ENCODE peak calls at places on chromosomes 5 and 9, in six cellular contexts. W is K562, V is fibroblast of pulmonary artery, D is left ventricle myocardium inferior, I is GM12865, A is epithelial cell of esophagus. Z is an unnamed sample.
A peak's percentile ranks its signal among the peaks of the same experiment; 100 is the strongest.

GRCh38 chr5:9483251-9483650 is 62.6 kb downstream of the SEMA5A start:
- DNase-seq in D (no peak), V (no peak), A (no peak), I (no peak), W (no peak), Z (no peak)

GRCh38 chr9:93466416-93467061 is 13.2 kb upstream of the FAM120AOS start:
- DNase-seq in W (no peak), D (no peak), V (no peak), I (no peak), A (no peak), Z (no peak)

GRCh38 chr5:95238560-95239325 is 46.2 kb downstream of the MCTP1 start:
- DNase-seq in I (peak; percentile 15), W (no peak), D (no peak), V (peak; percentile 37), A (peak; percentile 11), Z (no peak)

GRCh38 chr5:122156724-122157325 is 27.5 kb downstream of the ZNF474 start:
- DNase-seq in W (peak; percentile 64), D (no peak), A (peak; percentile 67), I (peak; percentile 9), V (peak; percentile 73), Z (no peak)

GRCh38 chr9:17799383-17799782 is 220.5 kb downstream of the SH3GL2 start:
- DNase-seq in V (peak; percentile 28), D (no peak), W (no peak), I (no peak), A (peak; percentile 10), Z (no peak)

GRCh38 chr9:130209422-130209821 is 37.2 kb downstream of the NCS1 start:
- DNase-seq in V (peak; percentile 36), I (no peak), D (no peak), A (no peak), W (no peak), Z (no peak)

GRCh38 chr9:70553718-70554673 is 139.5 kb upstream of the KLF9 start:
- DNase-seq in A (peak; percentile 76), W (no peak), D (no peak), V (peak; percentile 63), I (no peak), Z (no peak)

GRCh38 chr5:124901081-124901480 is 154.6 kb upstream of the ZNF608 start:
- DNase-seq in W (no peak), A (no peak), V (no peak), I (no peak), D (no peak), Z (no peak)

GRCh38 chr5:33300209-33300742 is 140.5 kb upstream of the TARS1 start:
- DNase-seq in D (no peak), A (no peak), V (no peak), W (no peak), I (peak; percentile 49), Z (no peak)
- TF ChIP-seq CTCF in D (no peak), A (no peak), V (no peak), W (no peak), I (no peak), Z (no peak)

DNA sequence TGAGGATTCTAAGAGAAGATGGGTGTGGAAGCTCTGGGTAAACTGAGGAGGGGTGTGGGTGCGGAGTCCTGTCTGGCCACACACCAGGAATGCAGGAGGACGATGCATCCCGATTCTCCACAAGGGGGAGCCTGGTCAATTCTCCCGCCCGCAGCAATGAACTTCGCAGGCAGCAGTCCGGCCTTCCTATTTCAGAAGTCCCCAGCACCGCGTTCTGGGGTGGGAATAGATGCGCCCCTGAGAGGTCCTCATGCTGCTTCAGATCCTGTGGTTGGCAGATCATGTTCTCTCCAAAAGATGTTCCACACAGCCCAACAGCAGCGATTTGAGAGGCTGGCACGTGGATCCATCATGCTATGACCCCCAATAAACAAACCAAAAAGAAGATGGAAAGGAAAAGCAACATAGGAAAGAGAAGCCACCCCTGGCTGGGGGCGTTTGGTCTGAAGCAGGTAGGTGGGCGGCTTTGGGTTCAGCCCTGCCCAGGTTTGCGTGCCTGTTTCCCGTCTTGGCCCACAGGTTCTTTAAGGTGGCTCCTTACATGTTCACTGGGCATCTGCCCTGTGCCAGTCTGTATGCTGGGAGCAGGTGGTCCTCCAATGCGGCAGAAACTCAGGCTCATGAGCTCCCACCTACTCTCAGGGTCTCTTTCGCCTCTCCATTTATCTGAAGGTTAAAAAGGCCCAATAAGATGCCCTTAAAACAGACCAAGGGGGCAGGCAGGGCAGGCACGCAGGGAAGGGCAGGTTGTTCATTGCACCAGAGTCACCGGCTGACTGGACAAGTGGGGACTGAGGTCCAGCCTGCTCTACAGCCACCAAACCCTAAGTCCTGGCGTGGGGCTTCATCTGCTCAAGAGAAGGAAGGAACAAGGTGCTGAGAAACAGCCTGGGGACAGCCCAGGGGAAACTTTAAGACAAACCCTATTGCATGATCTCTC is 171.6 kb downstream of the PAX5 start:
- DNase-seq in V (peak; percentile 53), D (no peak), W (peak; percentile 47), A (peak; percentile 50), I (no peak), Z (peak; percentile 71)
- TF ChIP-seq CTCF in V (peak; percentile 73), D (peak; percentile 73), W (peak; percentile 52), A (peak; percentile 76), I (no peak), Z (peak; percentile 41)

GRCh38 chr5:35046754-35047153 is 995 bp downstream of the AGXT2 start:
- DNase-seq in W (no peak), D (no peak), A (peak; percentile 1), V (peak; percentile 91), I (no peak), Z (no peak)
- TF ChIP-seq CTCF in W (no peak), D (no peak), A (no peak), V (no peak), I (no peak), Z (no peak)

GRCh38 chr5:18314192-18314778 is 680.0 kb downstream of the TAF11L14 start:
- DNase-seq in D (no peak), W (peak; percentile 29), A (peak; percentile 41), I (peak; percentile 20), V (peak; percentile 46), Z (no peak)
- TF ChIP-seq CTCF in D (peak; percentile 56), W (peak; percentile 59), A (peak; percentile 41), I (peak; percentile 29), V (peak; percentile 45), Z (no peak)

GRCh38 chr5:58902305-58902704 is 319.4 kb downstream of the RAB3C start:
- DNase-seq in A (no peak), I (no peak), D (no peak), V (no peak), W (no peak), Z (no peak)

GRCh38 chr5:58904737-58905136 is 321.9 kb downstream of the RAB3C start:
- DNase-seq in I (no peak), W (no peak), D (no peak), V (no peak), A (no peak), Z (no peak)

GRCh38 chr5:58905944-58906343 is 323.1 kb downstream of the RAB3C start:
- DNase-seq in D (no peak), I (no peak), V (no peak), W (no peak), A (no peak), Z (no peak)

GRCh38 chr5:58901271-58901670 is 318.4 kb downstream of the RAB3C start:
- DNase-seq in V (no peak), I (no peak), W (no peak), D (no peak), A (no peak), Z (no peak)

GRCh38 chr5:58902765-58903164 is 319.9 kb downstream of the RAB3C start:
- DNase-seq in A (no peak), I (no peak), D (no peak), W (no peak), V (no peak), Z (no peak)
- TF ChIP-seq CTCF in A (no peak), I (no peak), D (peak; percentile 34), W (no peak), V (no peak), Z (no peak)

GRCh38 chr9:121372239-121372562 is 2.2 kb upstream of the STOM start:
- DNase-seq in A (no peak), W (no peak), D (no peak), I (no peak), V (no peak), Z (no peak)

GRCh38 chr9:121380941-121381340 is 10.9 kb upstream of the STOM start:
- DNase-seq in D (no peak), W (no peak), V (no peak), I (no peak), A (no peak), Z (no peak)

GRCh38 chr9:121373401-121373769 is 3.3 kb upstream of the STOM start:
- DNase-seq in V (no peak), W (no peak), I (no peak), D (no peak), A (peak; percentile 68), Z (no peak)

GRCh38 chr9:121372563-121373400 is 2.7 kb upstream of the STOM start:
- DNase-seq in W (peak; percentile 46), D (no peak), A (peak; percentile 94), V (peak; percentile 52), I (no peak), Z (no peak)

DNA sequence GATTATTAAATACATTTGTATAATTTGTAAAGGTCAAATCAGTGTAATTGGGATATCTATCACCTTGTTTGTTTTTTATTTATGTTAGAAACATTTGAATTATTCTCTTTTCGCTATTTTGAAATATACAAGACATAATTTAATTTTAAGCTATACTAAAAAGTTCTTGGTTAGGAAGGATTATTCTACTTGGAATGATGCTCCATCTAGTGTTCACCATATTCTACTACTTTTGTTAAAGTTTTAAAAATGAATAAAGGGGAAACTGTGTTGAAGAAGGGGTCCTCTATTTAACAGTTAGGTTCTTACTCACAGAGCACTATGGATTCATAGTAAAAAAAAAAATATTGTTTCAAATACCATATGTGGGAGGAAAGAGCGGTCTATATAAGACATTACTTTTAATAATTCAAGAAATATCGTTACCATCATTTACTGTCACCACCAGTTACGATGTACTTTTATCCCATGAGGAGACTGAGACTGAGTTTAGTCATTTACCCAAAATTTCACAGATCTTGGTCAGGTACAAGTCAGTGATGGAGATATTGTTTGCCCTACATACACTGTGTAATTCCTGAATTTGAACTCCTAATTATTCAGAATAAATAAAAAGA is 6.3 kb upstream of the STOM start:
- DNase-seq in A (no peak), V (peak; percentile 64), I (no peak), D (no peak), W (no peak), Z (no peak)
- TF ChIP-seq CTCF in A (peak; percentile 21), V (peak; percentile 51), I (no peak), D (peak; percentile 66), W (peak; percentile 33), Z (peak; percentile 35)

DNA sequence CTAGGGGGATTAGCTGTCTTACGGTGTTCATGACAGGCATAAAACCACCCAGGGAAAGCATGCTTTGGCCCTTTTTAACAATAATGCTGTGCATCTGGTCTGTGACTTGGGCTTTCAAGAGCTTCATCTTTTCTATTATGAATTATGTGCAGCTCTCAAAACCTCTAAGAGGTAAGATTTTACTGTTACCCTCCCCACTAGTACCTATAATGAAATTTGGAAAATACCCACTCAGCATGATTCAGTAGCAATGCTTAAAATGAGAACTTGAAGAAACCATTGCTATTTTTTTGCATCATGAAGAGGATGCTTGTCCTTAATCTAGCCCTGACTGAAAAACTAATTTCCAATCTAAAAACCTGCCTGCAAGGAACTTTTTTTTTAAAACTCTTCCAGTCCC is 5.8 kb upstream of the LHFPL2 start:
- DNase-seq in D (no peak), I (no peak), A (no peak), V (no peak), W (no peak), Z (no peak)
- TF ChIP-seq CTCF in D (no peak), I (no peak), A (no peak), V (no peak), W (no peak), Z (no peak)

GRCh38 chr5:59921816-59922215 is 28.3 kb upstream of the PDE4D start:
- DNase-seq in W (no peak), D (no peak), V (no peak), I (no peak), A (no peak), Z (no peak)

GRCh38 chr5:59922220-59922619 is 28.7 kb upstream of the PDE4D start:
- DNase-seq in D (no peak), W (no peak), V (no peak), I (no peak), A (no peak), Z (no peak)

GRCh38 chr5:59923465-59923864 is 29.9 kb upstream of the PDE4D start:
- DNase-seq in A (peak; percentile 20), I (no peak), W (no peak), D (no peak), V (peak; percentile 36), Z (no peak)
- TF ChIP-seq CTCF in A (no peak), I (no peak), W (no peak), D (peak; percentile 17), V (peak; percentile 32), Z (peak; percentile 26)